ENCODE peak calls at places on chromosome 11, in four cellular contexts. One of them, this sample, is unnamed.

GRCh38 chr11:9787981-9788521 is 124.2 kb downstream of the SWAP70 start:
- DNase-seq in neuronal stem cell: no peak
- DNase-seq in IMR-90: peak; percentile 95
- DNase-seq in H9: no peak
- DNase-seq in this sample: no peak

GRCh38 chr11:65412271-65413076 is 10.1 kb upstream of the NEAT1 start:
- DNase-seq in neuronal stem cell: no peak
- DNase-seq in IMR-90: no peak
- DNase-seq in H9: no peak
- DNase-seq in this sample: no peak

GRCh38 chr11:62433553-62434301 is 14.9 kb downstream of the SCGB1A1 start:
- DNase-seq in neuronal stem cell: no peak
- DNase-seq in IMR-90: no peak
- DNase-seq in H9: no peak
- DNase-seq in this sample: no peak

GRCh38 chr11:44219830-44220778 is 89.8 kb downstream of the ALX4 start:
- DNase-seq in neuronal stem cell: no peak
- DNase-seq in IMR-90: peak; percentile 15
- DNase-seq in H9: no peak
- DNase-seq in this sample: no peak

GRCh38 chr11:279966-280761 is 2.0 kb downstream of the NLRP6 start:
- DNase-seq in neuronal stem cell: no peak
- DNase-seq in IMR-90: peak; percentile 30
- DNase-seq in H9: no peak
- DNase-seq in this sample: no peak

GRCh38 chr11:72228229-72228843 is 3.8 kb downstream of the INPPL1 start:
- DNase-seq in neuronal stem cell: no peak
- DNase-seq in IMR-90: no peak
- DNase-seq in H9: peak; percentile 39
- DNase-seq in this sample: no peak

GRCh38 chr11:127492025-127492424 is 491.5 kb upstream of the KIRREL3 start:
- DNase-seq in neuronal stem cell: no peak
- DNase-seq in IMR-90: no peak
- DNase-seq in H9: no peak
- DNase-seq in this sample: no peak

GRCh38 chr11:62602141-62603071 is 741 bp upstream of the MTA2 start:
- DNase-seq in neuronal stem cell: no peak
- DNase-seq in IMR-90: peak; percentile 46
- DNase-seq in H9: peak; percentile 72
- DNase-seq in this sample: peak; percentile 85

GRCh38 chr11:47987310-47987709 is 7.0 kb downstream of the PTPRJ start:
- DNase-seq in neuronal stem cell: no peak
- DNase-seq in IMR-90: no peak
- DNase-seq in H9: no peak
- DNase-seq in this sample: no peak

GRCh38 chr11:125164422-125165110 is at the start of gene PKNOX2:
- DNase-seq in neuronal stem cell: peak; percentile 88
- DNase-seq in IMR-90: peak; percentile 67
- DNase-seq in H9: peak; percentile 91
- DNase-seq in this sample: peak; percentile 92

GRCh38 chr11:122317337-122317736 is 201.3 kb upstream of the BLID start:
- DNase-seq in neuronal stem cell: no peak
- DNase-seq in IMR-90: peak; percentile 87
- DNase-seq in H9: no peak
- DNase-seq in this sample: peak; percentile 60

GRCh38 chr11:46686886-46687810 is 13.3 kb downstream of the ARHGAP1 start:
- DNase-seq in neuronal stem cell: no peak
- DNase-seq in IMR-90: peak; percentile 91
- DNase-seq in H9: no peak
- DNase-seq in this sample: no peak

GRCh38 chr11:130510407-130511006 is 62.1 kb downstream of the ADAMTS15 start:
- DNase-seq in neuronal stem cell: no peak
- DNase-seq in IMR-90: peak; percentile 83
- DNase-seq in H9: no peak
- DNase-seq in this sample: no peak

GRCh38 chr11:106012744-106013143 is 9.3 kb downstream of the MSANTD4 start:
- DNase-seq in neuronal stem cell: no peak
- DNase-seq in IMR-90: peak; percentile 95
- DNase-seq in H9: no peak
- DNase-seq in this sample: peak; percentile 28

GRCh38 chr11:123145220-123145619 is 49.8 kb downstream of the CLMP start:
- DNase-seq in neuronal stem cell: no peak
- DNase-seq in IMR-90: peak; percentile 87
- DNase-seq in H9: no peak
- DNase-seq in this sample: no peak

GRCh38 chr11:108239076-108239475 is 16.2 kb downstream of the ATM start:
- DNase-seq in neuronal stem cell: no peak
- DNase-seq in IMR-90: no peak
- DNase-seq in H9: no peak
- DNase-seq in this sample: no peak

GRCh38 chr11:108233277-108233945 is 10.5 kb downstream of the ATM start:
- DNase-seq in neuronal stem cell: no peak
- DNase-seq in IMR-90: no peak
- DNase-seq in H9: no peak
- DNase-seq in this sample: no peak

GRCh38 chr11:108235192-108235591 is 12.3 kb downstream of the ATM start:
- DNase-seq in neuronal stem cell: no peak
- DNase-seq in IMR-90: no peak
- DNase-seq in H9: no peak
- DNase-seq in this sample: no peak

GRCh38 chr11:108235633-108236032 is 12.8 kb downstream of the ATM start:
- DNase-seq in neuronal stem cell: no peak
- DNase-seq in IMR-90: no peak
- DNase-seq in H9: no peak
- DNase-seq in this sample: no peak

GRCh38 chr11:108237058-108237481 is 14.2 kb downstream of the ATM start:
- DNase-seq in neuronal stem cell: no peak
- DNase-seq in IMR-90: no peak
- DNase-seq in H9: no peak
- DNase-seq in this sample: no peak
- H3K4me2 ChIP-seq in neuronal stem cell: no peak overlapping the region
- H3K4me2 ChIP-seq in IMR-90: no peak overlapping the region
- H3K4me2 ChIP-seq in H9: no peak overlapping the region
- H3K4me2 ChIP-seq in this sample: no peak overlapping the region

GRCh38 chr11:86157797-86158378 is 86.7 kb upstream of the EED start:
- DNase-seq in neuronal stem cell: no peak
- DNase-seq in IMR-90: no peak
- DNase-seq in H9: no peak
- DNase-seq in this sample: no peak

GRCh38 chr11:86153439-86153838 is 84.6 kb upstream of the PICALM start:
- DNase-seq in neuronal stem cell: no peak
- DNase-seq in IMR-90: no peak
- DNase-seq in H9: no peak
- DNase-seq in this sample: no peak

GRCh38 chr11:86155210-86155844 is 86.4 kb upstream of the PICALM start:
- DNase-seq in neuronal stem cell: no peak
- DNase-seq in IMR-90: no peak
- DNase-seq in H9: no peak
- DNase-seq in this sample: no peak

GRCh38 chr11:86158716-86159669 is 85.6 kb upstream of the EED start:
- DNase-seq in neuronal stem cell: no peak
- DNase-seq in IMR-90: no peak
- DNase-seq in H9: no peak
- DNase-seq in this sample: no peak

GRCh38 chr11:86156397-86156977 is 87.6 kb upstream of the PICALM start:
- DNase-seq in neuronal stem cell: no peak
- DNase-seq in IMR-90: no peak
- DNase-seq in H9: no peak
- DNase-seq in this sample: no peak
- H2BK15ac ChIP-seq in neuronal stem cell: no peak overlapping the region
- H2BK15ac ChIP-seq in IMR-90: no peak overlapping the region
- H2BK15ac ChIP-seq in H9: no peak overlapping the region
- H2BK15ac ChIP-seq in this sample: no peak overlapping the region

GRCh38 chr11:67118059-67118766 is 850 bp upstream of the KDM2A start:
- DNase-seq in neuronal stem cell: no peak
- DNase-seq in IMR-90: no peak
- DNase-seq in H9: peak; percentile 61
- DNase-seq in this sample: peak; percentile 57

GRCh38 chr11:67118801-67119576 is at the start of gene KDM2A:
- DNase-seq in neuronal stem cell: peak; percentile 99
- DNase-seq in IMR-90: peak; percentile 99
- DNase-seq in H9: peak; percentile 99
- DNase-seq in this sample: peak; percentile 99

GRCh38 chr11:67120881-67121710 is 2.0 kb downstream of the KDM2A start:
- DNase-seq in neuronal stem cell: no peak
- DNase-seq in IMR-90: peak; percentile 45
- DNase-seq in H9: no peak
- DNase-seq in this sample: no peak

GRCh38 chr11:67120456-67120855 is 1.4 kb downstream of the KDM2A start:
- DNase-seq in neuronal stem cell: no peak
- DNase-seq in IMR-90: no peak
- DNase-seq in H9: no peak
- DNase-seq in this sample: no peak

GRCh38 chr11:67119577-67120391 is 721 bp downstream of the KDM2A start:
- DNase-seq in neuronal stem cell: peak; percentile 11
- DNase-seq in IMR-90: no peak
- DNase-seq in H9: no peak
- DNase-seq in this sample: peak; percentile 41
- H3K23ac ChIP-seq in neuronal stem cell: no peak overlapping the region
- H3K23ac ChIP-seq in IMR-90: peak overlapping the region; percentile 99
- H3K23ac ChIP-seq in H9: no peak overlapping the region
- H3K23ac ChIP-seq in this sample: peak overlapping the region; percentile 100

GRCh38 chr11:76207642-76208378 is 1.5 kb upstream of the WNT11 start:
- DNase-seq in neuronal stem cell: peak; percentile 76
- DNase-seq in IMR-90: peak; percentile 57
- DNase-seq in H9: peak; percentile 79
- DNase-seq in this sample: peak; percentile 92

GRCh38 chr11:76206077-76206326 is 300 bp downstream of the WNT11 start:
- DNase-seq in neuronal stem cell: no peak
- DNase-seq in IMR-90: no peak
- DNase-seq in H9: no peak
- DNase-seq in this sample: no peak

GRCh38 chr11:76208438-76208828 is 2.1 kb upstream of the WNT11 start:
- DNase-seq in neuronal stem cell: no peak
- DNase-seq in IMR-90: no peak
- DNase-seq in H9: no peak
- DNase-seq in this sample: no peak

GRCh38 chr11:76205252-76206076 is 838 bp downstream of the WNT11 start:
- DNase-seq in neuronal stem cell: no peak
- DNase-seq in IMR-90: no peak
- DNase-seq in H9: no peak
- DNase-seq in this sample: peak; percentile 60

GRCh38 chr11:76206327-76207081 is at the start of gene WNT11:
- DNase-seq in neuronal stem cell: peak; percentile 76
- DNase-seq in IMR-90: no peak
- DNase-seq in H9: peak; percentile 69
- DNase-seq in this sample: peak; percentile 56
- H3K4me2 ChIP-seq in neuronal stem cell: peak within 1 kb of the TSS; percentile 92
- H3K4me2 ChIP-seq in IMR-90: peak within 1 kb of the TSS; percentile 70
- H3K4me2 ChIP-seq in H9: peak within 1 kb of the TSS; percentile 49
- H3K4me2 ChIP-seq in this sample: peak within 1 kb of the TSS; percentile 62

GRCh38 chr11:2347449-2347848 is 29.7 kb upstream of the CD81 start:
- DNase-seq in neuronal stem cell: no peak
- DNase-seq in IMR-90: no peak
- DNase-seq in H9: no peak
- DNase-seq in this sample: no peak

GRCh38 chr11:2346586-2347335 is 30.3 kb upstream of the CD81 start:
- DNase-seq in neuronal stem cell: no peak
- DNase-seq in IMR-90: no peak
- DNase-seq in H9: no peak
- DNase-seq in this sample: no peak

GRCh38 chr11:2355000-2355644 is 22.0 kb upstream of the CD81 start:
- DNase-seq in neuronal stem cell: no peak
- DNase-seq in IMR-90: peak; percentile 80
- DNase-seq in H9: no peak
- DNase-seq in this sample: no peak

GRCh38 chr11:2348986-2349385 is 28.1 kb upstream of the CD81 start:
- DNase-seq in neuronal stem cell: no peak
- DNase-seq in IMR-90: peak; percentile 59
- DNase-seq in H9: no peak
- DNase-seq in this sample: no peak

GRCh38 chr11:2351701-2352100 is 25.4 kb upstream of the CD81 start:
- DNase-seq in neuronal stem cell: no peak
- DNase-seq in IMR-90: no peak
- DNase-seq in H9: no peak
- DNase-seq in this sample: no peak
- H2BK15ac ChIP-seq in neuronal stem cell: peak overlapping the region; percentile 30
- H2BK15ac ChIP-seq in IMR-90: no peak overlapping the region
- H2BK15ac ChIP-seq in H9: no peak overlapping the region
- H2BK15ac ChIP-seq in this sample: no peak overlapping the region